ENCODE peak calls at places on chromosomes 3 and 15, in eight cellular contexts. C, D, Y, S, P, B, M and U are unnamed samples.

GRCh38 chr3:72550582-72551262 is 297.5 kb downstream of the SHQ1 start:
- DNase-seq in C (no peak), D (no peak), Y (no peak), S (no peak), P (no peak), B (no peak), M (no peak), U (no peak)

GRCh38 chr3:177358968-177359600 is 161.8 kb upstream of the TBL1XR1 start:
- DNase-seq in C (peak; percentile 78), D (peak; percentile 40), Y (peak; percentile 82), S (peak; percentile 76), P (no peak), B (peak; percentile 45), M (peak; percentile 62), U (peak; percentile 43)

GRCh38 chr15:29331669-29332068 is 62.0 kb upstream of the NSMCE3 start:
- DNase-seq in C (no peak), D (no peak), Y (no peak), S (peak; percentile 4), P (no peak), B (no peak), M (no peak), U (no peak)

GRCh38 chr15:66822576-66822975 is 120.5 kb downstream of the SMAD6 start:
- DNase-seq in C (no peak), D (no peak), Y (no peak), S (no peak), P (no peak), B (no peak), M (no peak), U (no peak)

GRCh38 chr3:161271646-161272045 is 50.5 kb downstream of the NMD3 start:
- DNase-seq in C (no peak), D (no peak), Y (no peak), S (no peak), P (no peak), B (no peak), M (no peak), U (no peak)

GRCh38 chr15:90054618-90055097 is 47.6 kb downstream of the IDH2 start:
- DNase-seq in C (no peak), D (peak; percentile 34), Y (no peak), S (no peak), P (no peak), B (no peak), M (no peak), U (no peak)

GRCh38 chr15:88029696-88030095 is 226.8 kb downstream of the NTRK3 start:
- DNase-seq in C (no peak), D (no peak), Y (no peak), S (no peak), P (no peak), B (no peak), M (no peak), U (no peak)

GRCh38 chr3:194326192-194327029 is 24.7 kb downstream of the CPN2 start:
- DNase-seq in C (peak; percentile 57), D (no peak), Y (peak; percentile 33), S (no peak), P (no peak), B (no peak), M (peak; percentile 50), U (no peak)

GRCh38 chr15:65305776-65306175 is 1.3 kb downstream of the RNU5B-1 start:
- DNase-seq in C (no peak), D (peak; percentile 62), Y (no peak), S (no peak), P (no peak), B (no peak), M (no peak), U (no peak)

GRCh38 chr3:89625945-89626344 is 518.5 kb downstream of the EPHA3 start:
- DNase-seq in C (no peak), D (no peak), Y (no peak), S (no peak), P (no peak), B (no peak), M (no peak), U (no peak)

GRCh38 chr3:11650391-11650790 is 6.7 kb upstream of the VGLL4 start:
- DNase-seq in C (no peak), D (no peak), Y (no peak), S (no peak), P (no peak), B (no peak), M (no peak), U (no peak)

GRCh38 chr3:42118762-42119361 is 27.7 kb downstream of the TRAK1 start:
- DNase-seq in C (peak; percentile 63), D (peak; percentile 43), Y (peak; percentile 69), S (peak; percentile 65), P (no peak), B (no peak), M (peak; percentile 60), U (no peak)
- TF ChIP-seq CTCF in C (peak; percentile 63), D (peak; percentile 41), Y (peak; percentile 76), S (peak; percentile 54), P (peak; percentile 44), B (peak; percentile 51), M (peak; percentile 69), U (peak; percentile 65)

GRCh38 chr15:78618490-78618934 is 2.3 kb downstream of the CHRNA3 start:
- DNase-seq in C (peak; percentile 89), D (peak; percentile 82), Y (peak; percentile 87), S (peak; percentile 81), P (peak; percentile 68), B (peak; percentile 70), M (peak; percentile 86), U (peak; percentile 98)
- TF ChIP-seq CTCF in C (peak; percentile 97), D (peak; percentile 85), Y (peak; percentile 92), S (peak; percentile 78), P (peak; percentile 79), B (peak; percentile 88), M (peak; percentile 87), U (peak; percentile 94)

DNA sequence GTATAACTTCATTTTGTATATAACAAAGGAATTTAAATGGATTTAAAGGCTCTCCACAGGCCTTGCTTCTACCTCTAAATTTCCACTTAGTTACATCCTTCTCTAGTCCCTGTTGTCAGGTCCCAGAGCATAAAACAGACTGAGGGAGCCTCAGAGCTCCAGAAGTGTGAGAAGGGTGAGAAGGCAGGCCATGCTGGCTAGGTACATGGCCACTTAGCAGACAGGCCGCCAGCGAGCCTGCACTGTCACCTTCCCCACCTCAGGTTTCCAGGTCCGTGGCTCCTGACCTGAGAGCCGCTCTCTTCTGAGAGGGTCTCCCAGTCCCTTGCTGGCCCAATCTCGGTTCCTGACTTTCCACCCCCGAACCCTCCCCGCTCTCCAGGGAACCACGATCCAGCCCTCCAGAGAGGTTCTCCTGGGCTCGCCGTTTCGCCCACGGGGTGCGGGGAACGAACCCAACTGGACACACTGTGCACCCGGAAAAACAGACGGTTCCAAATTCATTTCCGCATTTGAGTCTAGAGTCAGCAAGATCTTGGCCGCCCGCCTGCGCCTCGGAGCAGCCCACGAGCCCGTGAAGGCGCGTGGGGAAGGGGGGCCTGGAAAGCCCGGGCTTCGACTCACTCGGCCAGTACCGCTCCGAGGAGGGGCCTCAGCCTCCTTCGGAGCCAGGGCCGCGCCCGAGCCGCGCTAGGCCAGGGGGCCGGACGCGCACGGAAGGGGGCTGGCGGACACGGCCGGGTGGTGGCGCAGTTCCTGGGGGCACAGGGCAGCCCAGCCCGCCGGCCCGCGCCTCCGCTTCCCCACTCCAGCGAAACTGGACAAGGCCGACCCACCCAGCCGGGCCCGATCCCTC is 16.7 kb upstream of the SOX2 start:
- DNase-seq in C (no peak), D (no peak), Y (peak; percentile 70), S (peak; percentile 29), P (no peak), B (peak; percentile 48), M (no peak), U (no peak)
- TF ChIP-seq CTCF in C (no peak), D (peak; percentile 28), Y (no peak), S (no peak), P (no peak), B (peak; percentile 47), M (no peak), U (no peak)

GRCh38 chr3:10357095-10357494 is 36.2 kb upstream of the SEC13 start:
- DNase-seq in C (no peak), D (no peak), Y (no peak), S (no peak), P (no peak), B (no peak), M (no peak), U (no peak)
- TF ChIP-seq CTCF in C (no peak), D (no peak), Y (no peak), S (no peak), P (no peak), B (no peak), M (no peak), U (no peak)

GRCh38 chr15:38622317-38622716 is 57.7 kb upstream of the RASGRP1 start:
- DNase-seq in C (no peak), D (no peak), Y (no peak), S (no peak), P (no peak), B (no peak), M (no peak), U (no peak)
- TF ChIP-seq CTCF in C (no peak), D (no peak), Y (no peak), S (no peak), P (no peak), B (no peak), M (no peak), U (no peak)

GRCh38 chr15:44286814-44287555 is 1.5 kb upstream of the GOLM2 start:
- DNase-seq in C (no peak), D (peak; percentile 19), Y (no peak), S (peak; percentile 11), P (no peak), B (no peak), M (no peak), U (no peak)
- TF ChIP-seq CTCF in C (no peak), D (no peak), Y (no peak), S (no peak), P (peak; percentile 29), B (no peak), M (no peak), U (peak; percentile 43)